ENCODE peak calls at places on chromosomes 13 and 19, in six cellular contexts. Y is spleen, B is H1, K is HepG2, H is tibial nerve, W is adrenal gland. Q is an unnamed sample.

GRCh38 chr19:12825259-12826131 is 8.9 kb downstream of the RTBDN start:
- DNase-seq in Y (no peak), B (no peak), K (no peak), H (no peak), W (no peak), Q (no peak)

GRCh38 chr19:6241680-6242079 is 38.1 kb downstream of the MLLT1 start:
- DNase-seq in Y (peak), B (no peak), K (peak), H (peak), W (peak), Q (peak)

GRCh38 chr13:44969858-44970484 is 19.3 kb downstream of the NUFIP1 start:
- DNase-seq in Y (no peak), B (no peak), K (peak), H (no peak), W (no peak), Q (no peak)

GRCh38 chr13:99389520-99390304 is 82.5 kb upstream of the GPR183 start:
- DNase-seq in Y (no peak), B (no peak), K (no peak), H (no peak), W (peak), Q (no peak)

GRCh38 chr13:24083722-24084421 is 76.6 kb upstream of the SPATA13 start:
- DNase-seq in Y (no peak), B (no peak), K (no peak), H (no peak), W (no peak), Q (no peak)

GRCh38 chr13:67792151-67792665 is 562.1 kb upstream of the PCDH9 start:
- DNase-seq in Y (no peak), B (no peak), K (no peak), H (no peak), W (no peak), Q (no peak)

GRCh38 chr13:43797869-43798268 is 11.1 kb upstream of the ENOX1 start:
- DNase-seq in Y (no peak), B (no peak), K (no peak), H (no peak), W (no peak), Q (no peak)

GRCh38 chr13:66899955-66900354 is 330.2 kb downstream of the PCDH9 start:
- DNase-seq in Y (no peak), B (no peak), K (no peak), H (no peak), W (no peak), Q (no peak)

GRCh38 chr19:44401108-44401786 is at the start of gene ZNF285:
- DNase-seq in Y (peak), B (peak), K (peak), H (peak), W (peak), Q (peak)

GRCh38 chr13:50162001-50162400 is 146.8 kb downstream of the KCNRG start:
- DNase-seq in Y (no peak), B (no peak), K (no peak), H (no peak), W (no peak), Q (no peak)

GRCh38 chr13:98411617-98412310 is 165.1 kb downstream of the STK24 start:
- DNase-seq in Y (no peak), B (no peak), K (no peak), H (no peak), W (peak), Q (no peak)

GRCh38 chr19:3047307-3048189 is 14.7 kb downstream of the TLE5 start:
- DNase-seq in Y (peak), B (no peak), K (peak), H (peak), W (peak), Q (peak)

GRCh38 chr19:11949201-11949600 is 15.6 kb upstream of the ZNF763 start:
- DNase-seq in Y (no peak), B (no peak), K (no peak), H (no peak), W (no peak), Q (no peak)

GRCh38 chr13:48412100-48412556 is 785 bp downstream of the LPAR6 start:
- DNase-seq in Y (no peak), B (no peak), K (no peak), H (no peak), W (no peak), Q (no peak)

GRCh38 chr19:12994701-12995595 is at the start of gene NFIX:
- DNase-seq in Y (peak), B (no peak), K (peak), H (peak), W (peak), Q (peak)

GRCh38 chr19:42081584-42082258 is 5.8 kb downstream of the ZNF574 start:
- DNase-seq in Y (no peak), B (no peak), K (peak), H (no peak), W (no peak), Q (no peak)

GRCh38 chr13:85266331-85266730 is 532.9 kb downstream of the SLITRK6 start:
- DNase-seq in Y (no peak), B (no peak), K (no peak), H (no peak), W (no peak), Q (no peak)

GRCh38 chr19:30376272-30376671 is 4.1 kb downstream of the ZNF536 start:
- DNase-seq in Y (no peak), B (no peak), K (no peak), H (no peak), W (no peak), Q (no peak)

GRCh38 chr19:33685541-33685940 is 63.8 kb downstream of the CHST8 start:
- DNase-seq in Y (peak), B (no peak), K (no peak), H (no peak), W (no peak), Q (peak)

GRCh38 chr19:44753932-44754742 is 5.6 kb downstream of the BCL3 start:
- DNase-seq in Y (peak), B (no peak), K (no peak), H (peak), W (peak), Q (peak)

GRCh38 chr13:69579351-69579750 is 528.3 kb upstream of the ATXN8OS start:
- DNase-seq in Y (no peak), B (no peak), K (no peak), H (no peak), W (no peak), Q (no peak)

GRCh38 chr19:6531956-6532243 is 1.1 kb downstream of the TNFSF9 start:
- DNase-seq in Y (no peak), B (no peak), K (no peak), H (no peak), W (no peak), Q (no peak)

GRCh38 chr19:30076751-30077670 is 135.0 kb downstream of the URI1 start:
- DNase-seq in Y (peak), B (no peak), K (no peak), H (no peak), W (no peak), Q (peak)

GRCh38 chr19:45160870-45161714 is at the start of gene NKPD1:
- DNase-seq in Y (no peak), B (no peak), K (no peak), H (no peak), W (no peak), Q (no peak)

GRCh38 chr19:46033401-46033800 is 7.4 kb downstream of the IGFL4 start:
- DNase-seq in Y (no peak), B (no peak), K (no peak), H (no peak), W (no peak), Q (no peak)

GRCh38 chr19:40601061-40601973 is at the start of gene LTBP4:
- DNase-seq in Y (peak), B (no peak), K (no peak), H (no peak), W (no peak), Q (no peak)

GRCh38 chr19:12932392-12933286 is 872 bp downstream of the FARSA start:
- DNase-seq in Y (no peak), B (no peak), K (no peak), H (no peak), W (peak), Q (no peak)

GRCh38 chr13:99522288-99522687 is 21.0 kb downstream of the TM9SF2 start:
- DNase-seq in Y (no peak), B (no peak), K (no peak), H (no peak), W (no peak), Q (no peak)

GRCh38 chr19:1407662-1408299 is 395 bp downstream of the DAZAP1 start:
- DNase-seq in Y (peak), B (no peak), K (no peak), H (no peak), W (no peak), Q (peak)

GRCh38 chr19:27774337-27774736 is 1438.6 kb downstream of the UQCRFS1 start:
- DNase-seq in Y (no peak), B (no peak), K (no peak), H (no peak), W (peak), Q (no peak)

GRCh38 chr13:99363391-99363790 is 56.2 kb upstream of the GPR183 start:
- DNase-seq in Y (no peak), B (no peak), K (no peak), H (no peak), W (no peak), Q (no peak)

GRCh38 chr13:47454986-47455385 is 546.1 kb downstream of the SUCLA2 start:
- DNase-seq in Y (no peak), B (no peak), K (no peak), H (no peak), W (no peak), Q (no peak)

GRCh38 chr13:53778937-53779336 is 750.3 kb downstream of the OLFM4 start:
- DNase-seq in Y (no peak), B (no peak), K (no peak), H (no peak), W (no peak), Q (no peak)
- TF ChIP-seq CTCF in Y (no peak), B (no peak), K (no peak), H (no peak), W (no peak), Q (no peak)

GRCh38 chr13:51453959-51454703 is 1.3 kb upstream of the INTS6 start:
- DNase-seq in Y (peak), B (no peak), K (no peak), H (no peak), W (peak), Q (peak)

GRCh38 chr13:51452391-51453307 is at the start of gene INTS6:
- DNase-seq in Y (peak), B (peak), K (peak), H (peak), W (peak), Q (peak)

GRCh38 chr13:51451134-51451466 is 1.7 kb downstream of the INTS6 start:
- DNase-seq in Y (no peak), B (no peak), K (no peak), H (no peak), W (no peak), Q (no peak)

GRCh38 chr13:51453308-51453958 is 597 bp upstream of the INTS6 start:
- DNase-seq in Y (peak), B (no peak), K (peak), H (peak), W (peak), Q (no peak)

DNA sequence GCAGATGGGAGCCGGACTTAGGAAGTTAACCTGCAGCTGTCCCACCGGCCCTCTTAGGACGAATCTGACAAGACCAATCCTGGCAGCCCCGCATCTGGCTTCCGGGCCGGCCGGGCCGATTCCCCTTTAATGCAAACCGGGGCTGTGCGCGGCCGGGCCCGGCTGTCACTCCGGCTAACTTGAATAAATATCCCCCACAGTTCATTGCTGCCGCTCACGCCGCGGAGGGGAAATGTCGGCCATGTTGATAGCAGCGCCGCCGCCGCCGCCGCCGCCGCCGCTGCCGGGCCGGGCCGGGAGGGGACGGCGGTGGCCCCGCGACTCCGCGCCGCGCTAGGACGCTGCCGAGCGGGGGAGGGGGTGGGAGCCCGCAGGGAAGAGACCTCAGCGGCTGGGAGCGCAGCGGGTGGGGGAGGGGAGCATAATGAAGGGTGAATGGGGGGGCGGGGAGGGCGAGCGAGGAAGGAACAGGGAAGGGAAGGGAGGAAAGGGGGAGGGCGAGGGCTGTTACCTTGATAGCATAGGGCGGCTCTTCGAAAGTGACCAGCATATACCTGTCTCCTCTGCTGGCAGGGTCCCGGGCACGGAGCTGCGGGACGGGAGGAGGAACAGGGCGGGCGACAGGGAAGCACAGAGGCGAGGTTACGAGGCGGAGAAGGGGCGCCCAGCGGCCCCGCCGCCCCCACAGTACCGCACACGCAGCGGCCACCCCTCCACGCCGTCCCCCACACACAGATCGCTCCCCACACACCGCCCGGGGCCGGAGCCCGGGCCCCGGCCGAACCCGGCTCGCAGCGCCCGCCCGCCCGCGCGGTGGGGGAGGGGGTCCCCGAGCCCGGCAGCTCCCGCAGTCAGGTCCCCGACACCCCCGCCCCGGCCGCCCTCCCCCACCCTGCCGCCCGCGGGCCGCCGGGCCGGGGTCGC is 1.1 kb downstream of the INTS6 start:
- DNase-seq in Y (peak), B (peak), K (peak), H (peak), W (peak), Q (peak)
- TF ChIP-seq POLR2A in Y (peak), B (peak), K (no peak), H (no peak), W (no peak), Q (peak)

DNA sequence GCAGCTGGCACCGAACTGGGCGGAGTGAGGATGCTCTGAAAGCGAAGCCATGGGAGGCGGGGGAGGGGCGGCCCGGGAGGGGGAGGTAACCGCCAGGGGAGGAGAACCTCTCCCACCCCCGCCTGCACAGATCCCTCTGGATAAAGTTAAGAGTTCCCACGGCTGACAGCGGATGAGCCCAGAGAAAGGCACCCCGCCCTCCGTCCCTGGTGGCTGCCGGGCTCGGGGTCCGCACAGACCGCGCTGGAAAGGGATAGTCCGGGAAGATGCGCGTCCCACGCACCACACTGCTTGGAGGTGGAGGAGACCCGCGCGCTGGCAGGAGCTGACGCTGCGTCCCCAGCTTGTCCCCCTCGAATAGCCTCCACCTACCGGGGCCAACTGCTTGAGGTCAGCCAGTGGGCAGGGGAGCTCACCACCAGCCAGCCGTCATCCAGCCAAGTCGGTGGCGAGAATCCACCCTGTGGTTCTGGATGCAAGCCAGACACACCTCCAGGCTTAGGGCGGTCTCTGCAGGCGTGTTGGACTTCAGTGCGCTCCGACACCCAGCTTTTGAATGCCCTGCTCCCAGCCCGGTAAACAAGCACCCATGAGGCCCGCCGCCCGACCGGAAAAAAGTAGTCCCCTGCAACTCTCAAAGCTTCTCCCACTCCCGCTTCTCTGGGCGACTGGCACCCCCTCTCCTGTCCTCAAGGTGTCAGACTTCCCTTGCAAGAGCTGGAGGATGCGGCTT is at the start of gene TRPC4:
- DNase-seq in Y (peak), B (no peak), K (peak), H (no peak), W (peak), Q (no peak)
- TF ChIP-seq CTCF in Y (no peak), B (peak), K (peak), H (no peak), W (no peak), Q (peak)

GRCh38 chr19:47729799-47730520 is 15.4 kb upstream of the NOP53 start:
- DNase-seq in Y (peak), B (no peak), K (peak), H (peak), W (peak), Q (peak)

GRCh38 chr19:47726467-47726866 is 13.2 kb downstream of the EHD2 start:
- DNase-seq in Y (no peak), B (no peak), K (no peak), H (no peak), W (peak), Q (no peak)

GRCh38 chr19:47730521-47730889 is 14.8 kb upstream of the NOP53 start:
- DNase-seq in Y (no peak), B (no peak), K (no peak), H (no peak), W (no peak), Q (no peak)

GRCh38 chr19:47730910-47731309 is 14.4 kb upstream of the NOP53 start:
- DNase-seq in Y (peak), B (no peak), K (no peak), H (no peak), W (no peak), Q (no peak)

GRCh38 chr19:47729468-47729798 is 15.9 kb upstream of the NOP53 start:
- DNase-seq in Y (no peak), B (no peak), K (no peak), H (peak), W (no peak), Q (no peak)
- TF ChIP-seq POLR2A in Y (no peak), B (no peak), K (no peak), H (no peak), W (no peak), Q (no peak)

Q was measured in right lobe of liver.